ENCODE peak calls at places on chromosome 3, in four cellular contexts. One of them, this sample, is unnamed.

GRCh38 chr3:107414325-107414964 is 37.2 kb downstream of the CCDC54 start:
- DNase-seq in transverse colon: no peak
- DNase-seq in stomach: no peak
- DNase-seq in sigmoid colon: no peak
- DNase-seq in this sample: no peak

GRCh38 chr3:169479314-169479939 is 184.1 kb downstream of the MECOM start:
- DNase-seq in sigmoid colon: no peak
- DNase-seq in transverse colon: no peak
- DNase-seq in stomach: no peak
- DNase-seq in this sample: no peak

GRCh38 chr3:127800508-127800907 is 21.8 kb downstream of the MGLL start:
- DNase-seq in transverse colon: no peak
- DNase-seq in sigmoid colon: no peak
- DNase-seq in stomach: no peak
- DNase-seq in this sample: no peak

GRCh38 chr3:134348524-134348923 is 25.7 kb downstream of the AMOTL2 start:
- DNase-seq in transverse colon: no peak
- DNase-seq in stomach: peak
- DNase-seq in sigmoid colon: peak
- DNase-seq in this sample: no peak

GRCh38 chr3:193821272-193821671 is 228.3 kb downstream of the OPA1 start:
- DNase-seq in transverse colon: no peak
- DNase-seq in sigmoid colon: no peak
- DNase-seq in stomach: no peak
- DNase-seq in this sample: no peak

GRCh38 chr3:133081016-133081415 is 42.8 kb downstream of the TMEM108 start:
- DNase-seq in transverse colon: no peak
- DNase-seq in sigmoid colon: no peak
- DNase-seq in stomach: no peak
- DNase-seq in this sample: no peak

GRCh38 chr3:46857485-46858341 is 5.5 kb downstream of the MYL3 start:
- DNase-seq in sigmoid colon: no peak
- DNase-seq in stomach: no peak
- DNase-seq in transverse colon: no peak
- DNase-seq in this sample: no peak

GRCh38 chr3:11201246-11202024 is 47.1 kb downstream of the HRH1 start:
- DNase-seq in transverse colon: peak
- DNase-seq in stomach: no peak
- DNase-seq in sigmoid colon: no peak
- DNase-seq in this sample: no peak

GRCh38 chr3:147244397-147244796 is 161.9 kb downstream of the ZIC4 start:
- DNase-seq in sigmoid colon: no peak
- DNase-seq in transverse colon: no peak
- DNase-seq in stomach: no peak
- DNase-seq in this sample: no peak

GRCh38 chr3:63303238-63303637 is 25.1 kb downstream of the SYNPR start:
- DNase-seq in transverse colon: no peak
- DNase-seq in sigmoid colon: no peak
- DNase-seq in stomach: no peak
- DNase-seq in this sample: no peak

GRCh38 chr3:133944641-133945441 is 49.2 kb upstream of the RAB6B start:
- DNase-seq in stomach: no peak
- DNase-seq in sigmoid colon: peak
- DNase-seq in transverse colon: no peak
- DNase-seq in this sample: no peak

GRCh38 chr3:126134219-126134975 is 46.0 kb downstream of the ALDH1L1 start:
- DNase-seq in sigmoid colon: peak
- DNase-seq in stomach: peak
- DNase-seq in transverse colon: peak
- DNase-seq in this sample: peak

GRCh38 chr3:128763967-128764366 is 38.0 kb downstream of the RAB7A start:
- DNase-seq in sigmoid colon: no peak
- DNase-seq in stomach: no peak
- DNase-seq in transverse colon: no peak
- DNase-seq in this sample: no peak

GRCh38 chr3:111739241-111739952 is 119.7 kb upstream of the PHLDB2 start:
- DNase-seq in transverse colon: no peak
- DNase-seq in stomach: peak
- DNase-seq in sigmoid colon: peak
- DNase-seq in this sample: no peak
- TF ChIP-seq POLR2AphosphoS5 in transverse colon: no peak
- TF ChIP-seq POLR2AphosphoS5 in stomach: peak
- TF ChIP-seq POLR2AphosphoS5 in sigmoid colon: peak
- TF ChIP-seq POLR2AphosphoS5 in this sample: no peak

GRCh38 chr3:184361532-184361931 is at the start of the genes CLCN2 and POLR2H:
- DNase-seq in sigmoid colon: no peak
- DNase-seq in stomach: peak
- DNase-seq in transverse colon: peak
- DNase-seq in this sample: no peak
- TF ChIP-seq POLR2A in sigmoid colon: peak
- TF ChIP-seq POLR2A in stomach: no peak
- TF ChIP-seq POLR2A in transverse colon: peak
- TF ChIP-seq POLR2A in this sample: no peak

GRCh38 chr3:14959358-14959943 is 12.1 kb downstream of the NR2C2 start:
- DNase-seq in stomach: no peak
- DNase-seq in sigmoid colon: no peak
- DNase-seq in transverse colon: no peak
- DNase-seq in this sample: no peak
- TF ChIP-seq POLR2AphosphoS5 in stomach: no peak
- TF ChIP-seq POLR2AphosphoS5 in sigmoid colon: no peak
- TF ChIP-seq POLR2AphosphoS5 in transverse colon: no peak
- TF ChIP-seq POLR2AphosphoS5 in this sample: no peak

DNA sequence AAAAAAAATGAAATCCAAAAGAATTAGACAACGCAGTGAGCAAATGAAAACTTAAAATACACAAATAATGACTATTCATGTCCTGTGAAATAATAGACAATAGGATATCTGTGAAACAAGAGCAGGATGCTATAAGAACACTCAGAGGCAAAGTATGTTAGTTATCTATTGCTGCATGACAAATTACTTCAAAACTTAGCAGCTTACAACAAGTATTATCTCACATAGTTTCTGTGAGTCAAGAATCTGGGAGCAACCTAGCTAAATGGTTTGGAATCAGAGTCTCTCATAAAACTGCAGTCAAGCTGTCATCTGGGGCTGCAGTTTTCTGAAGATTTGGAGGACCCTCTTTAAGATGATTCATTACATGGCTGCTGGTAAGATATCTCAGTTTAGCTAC is 36.5 kb upstream of the ZMAT3 start:
- DNase-seq in stomach: no peak
- DNase-seq in transverse colon: no peak
- DNase-seq in sigmoid colon: no peak
- DNase-seq in this sample: no peak
- TF ChIP-seq POLR2A in stomach: no peak
- TF ChIP-seq POLR2A in transverse colon: no peak
- TF ChIP-seq POLR2A in sigmoid colon: no peak
- TF ChIP-seq POLR2A in this sample: no peak

DNA sequence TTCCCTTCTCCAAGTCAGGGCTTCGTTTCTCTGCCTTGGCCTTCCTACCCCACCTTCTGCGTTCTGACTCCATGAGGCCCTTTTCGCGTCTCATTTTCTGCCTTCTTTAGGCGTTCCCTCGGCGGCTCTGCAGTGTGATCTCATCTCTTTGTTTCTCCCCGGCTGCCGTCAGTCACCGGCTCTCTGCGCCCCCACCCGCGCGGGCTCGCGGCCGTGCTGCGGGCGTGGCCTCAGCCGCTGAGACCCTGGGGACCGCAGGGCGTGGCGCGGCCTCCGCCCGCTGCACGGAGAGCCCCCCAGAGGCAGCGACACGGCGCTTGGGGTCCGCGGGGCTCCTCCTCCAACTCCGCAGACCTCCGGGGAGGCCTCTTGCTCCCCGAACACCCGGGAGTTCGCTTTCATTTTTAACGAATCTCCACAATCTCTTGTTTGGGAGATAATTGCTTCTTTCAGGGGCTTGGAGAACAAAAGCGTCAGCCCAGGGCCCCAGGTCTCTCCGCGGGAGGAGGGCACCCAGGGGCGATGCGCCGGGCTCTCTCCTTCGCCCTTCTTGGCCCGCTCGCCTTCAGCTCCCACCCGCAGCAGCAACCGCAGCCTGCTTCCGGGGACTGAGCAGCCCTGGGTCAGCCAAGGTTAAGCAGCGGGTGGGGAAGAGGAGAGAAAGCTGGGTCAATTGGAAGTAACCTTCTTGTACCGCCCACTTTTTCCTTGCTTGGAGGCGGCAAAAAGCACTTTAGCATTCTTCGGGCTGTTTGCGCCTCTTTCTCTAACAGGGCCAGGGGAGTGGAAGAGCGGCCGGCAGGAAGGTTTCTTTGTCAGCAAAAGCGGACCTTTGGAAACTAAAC is 35.2 kb downstream of the GAP43 start:
- DNase-seq in sigmoid colon: peak
- DNase-seq in stomach: peak
- DNase-seq in transverse colon: peak
- DNase-seq in this sample: peak
- TF ChIP-seq POLR2AphosphoS5 in sigmoid colon: peak
- TF ChIP-seq POLR2AphosphoS5 in stomach: peak
- TF ChIP-seq POLR2AphosphoS5 in transverse colon: peak
- TF ChIP-seq POLR2AphosphoS5 in this sample: no peak

DNA sequence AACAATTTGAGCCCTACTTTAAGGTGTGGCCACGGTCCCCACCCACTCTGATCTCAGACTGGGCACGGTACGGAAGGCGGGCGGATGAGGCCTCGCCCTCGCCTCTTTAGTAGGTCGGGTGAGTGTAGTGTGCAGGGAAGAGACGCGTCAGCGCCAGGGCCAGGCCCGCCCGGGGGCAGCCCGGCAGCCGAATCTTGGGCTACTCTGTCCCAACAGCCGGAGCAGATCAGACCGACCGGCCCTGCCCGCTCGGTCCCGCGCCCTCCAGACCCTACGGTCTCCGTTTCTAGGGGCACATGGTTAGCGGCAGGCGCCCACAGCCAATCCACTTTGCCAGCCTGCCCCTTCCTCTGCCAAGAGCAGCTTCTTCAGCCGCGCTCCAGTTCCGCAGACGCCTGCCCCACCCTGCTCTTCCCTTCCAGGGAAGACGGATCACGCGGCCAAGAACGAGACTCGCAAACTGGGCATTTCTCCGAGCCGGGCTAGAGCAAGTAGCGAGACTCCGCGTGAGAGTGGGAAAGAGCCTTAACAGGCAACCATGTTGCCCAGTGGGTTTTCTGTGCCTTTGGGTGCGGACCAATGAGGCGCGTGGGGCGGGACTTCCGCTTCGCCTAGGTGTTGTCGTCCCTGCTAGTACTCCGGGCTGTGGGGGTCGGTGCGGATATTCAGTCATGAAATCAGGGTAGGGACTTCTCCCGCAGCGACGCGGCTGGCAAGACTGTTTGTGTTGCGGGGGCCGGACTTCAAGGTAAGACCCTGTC is at the start of gene RNF13:
- DNase-seq in stomach: peak
- DNase-seq in sigmoid colon: peak
- DNase-seq in transverse colon: peak
- DNase-seq in this sample: peak
- TF ChIP-seq POLR2A in stomach: no peak
- TF ChIP-seq POLR2A in sigmoid colon: peak
- TF ChIP-seq POLR2A in transverse colon: peak
- TF ChIP-seq POLR2A in this sample: peak

GRCh38 chr3:58585005-58585786 is 8.0 kb upstream of the FAM107A start:
- DNase-seq in sigmoid colon: peak
- DNase-seq in stomach: peak
- DNase-seq in transverse colon: peak
- DNase-seq in this sample: peak
- TF ChIP-seq POLR2AphosphoS5 in sigmoid colon: peak
- TF ChIP-seq POLR2AphosphoS5 in stomach: peak
- TF ChIP-seq POLR2AphosphoS5 in transverse colon: peak
- TF ChIP-seq POLR2AphosphoS5 in this sample: no peak

GRCh38 chr3:53616330-53616729 is 121.9 kb downstream of the CACNA1D start:
- DNase-seq in sigmoid colon: no peak
- DNase-seq in stomach: no peak
- DNase-seq in transverse colon: no peak
- DNase-seq in this sample: no peak

GRCh38 chr3:53616971-53617892 is 122.8 kb downstream of the CACNA1D start:
- DNase-seq in sigmoid colon: no peak
- DNase-seq in stomach: no peak
- DNase-seq in transverse colon: no peak
- DNase-seq in this sample: no peak

GRCh38 chr3:53618524-53618906 is 124.1 kb downstream of the CACNA1D start:
- DNase-seq in stomach: no peak
- DNase-seq in transverse colon: peak
- DNase-seq in sigmoid colon: no peak
- DNase-seq in this sample: no peak

GRCh38 chr3:53617893-53618523 is 123.6 kb downstream of the CACNA1D start:
- DNase-seq in stomach: peak
- DNase-seq in sigmoid colon: no peak
- DNase-seq in transverse colon: no peak
- DNase-seq in this sample: no peak

DNA sequence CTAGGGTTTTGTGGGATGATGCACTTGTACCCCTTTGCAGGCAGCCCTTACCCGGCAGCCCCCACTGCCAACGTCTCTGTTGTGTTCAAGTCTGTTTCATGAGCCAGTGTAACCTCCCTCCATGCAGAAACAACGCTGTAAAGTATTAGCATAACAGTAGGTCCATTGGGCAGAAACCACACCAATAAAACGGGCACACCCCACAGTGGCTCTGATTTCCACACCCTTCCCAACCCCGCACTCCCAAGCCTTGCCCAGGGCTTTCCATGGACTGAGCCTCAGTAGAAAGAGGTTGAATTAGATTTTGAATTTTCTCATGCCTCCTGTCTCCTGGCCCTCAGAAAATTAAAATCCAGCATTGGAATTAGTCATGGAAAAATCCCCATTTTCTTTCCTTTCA is 124.5 kb downstream of the CACNA1D start:
- DNase-seq in stomach: no peak
- DNase-seq in sigmoid colon: no peak
- DNase-seq in transverse colon: peak
- DNase-seq in this sample: no peak
- TF ChIP-seq POLR2A in stomach: no peak
- TF ChIP-seq POLR2A in sigmoid colon: no peak
- TF ChIP-seq POLR2A in transverse colon: no peak
- TF ChIP-seq POLR2A in this sample: no peak